ENCODE peak calls at places on chromosomes 2 and 18, in four cellular contexts. A is bronchial epithelial cell, X is astrocyte of the cerebellum, N is endothelial cell. C is an unnamed sample.

GRCh38 chr2:28643911-28644334 is 107.7 kb upstream of the PPP1CB start:
- DNase-seq in A (peak), X (peak), N (no peak), C (no peak)

GRCh38 chr2:19745318-19746136 is 156.3 kb downstream of the TTC32 start:
- DNase-seq in A (no peak), X (no peak), N (no peak), C (no peak)

GRCh38 chr2:219522111-219523030 is 8.1 kb downstream of the ASIC4 start:
- DNase-seq in A (peak), X (no peak), N (peak), C (no peak)

GRCh38 chr2:226873051-226873620 is 37.3 kb downstream of the RHBDD1 start:
- DNase-seq in A (no peak), X (no peak), N (no peak), C (no peak)

GRCh38 chr2:11393711-11394236 is 49.3 kb upstream of the ROCK2 start:
- DNase-seq in A (no peak), X (no peak), N (no peak), C (no peak)

GRCh38 chr2:46700435-46700834 is 215.2 kb downstream of the MCFD2 start:
- DNase-seq in A (no peak), X (no peak), N (no peak), C (no peak)

GRCh38 chr2:82260521-82260920 is 1956.0 kb upstream of the LRRTM1 start:
- DNase-seq in A (no peak), X (no peak), N (no peak), C (no peak)

GRCh38 chr2:174343638-174344455 is 9.1 kb downstream of the SP9 start:
- DNase-seq in A (no peak), X (no peak), N (peak), C (no peak)

GRCh38 chr2:152055366-152056108 is 43.3 kb downstream of the CACNB4 start:
- DNase-seq in A (peak), X (peak), N (no peak), C (no peak)

GRCh38 chr18:32919799-32920198 is 147.0 kb upstream of the KLHL14 start:
- DNase-seq in A (peak), X (no peak), N (peak), C (peak)
- TF ChIP-seq CTCF in A (peak), X (peak), N (peak), C (peak)

GRCh38 chr18:3538456-3538855 is 88.5 kb downstream of the TGIF1 start:
- DNase-seq in A (no peak), X (no peak), N (no peak), C (no peak)

GRCh38 chr18:3541549-3542386 is 91.8 kb downstream of the TGIF1 start:
- DNase-seq in A (peak), X (no peak), N (no peak), C (no peak)

GRCh38 chr18:3540805-3541548 is 91.0 kb downstream of the TGIF1 start:
- DNase-seq in A (peak), X (no peak), N (no peak), C (no peak)

GRCh38 chr18:3544537-3544936 is 94.6 kb downstream of the TGIF1 start:
- DNase-seq in A (no peak), X (no peak), N (no peak), C (no peak)

DNA sequence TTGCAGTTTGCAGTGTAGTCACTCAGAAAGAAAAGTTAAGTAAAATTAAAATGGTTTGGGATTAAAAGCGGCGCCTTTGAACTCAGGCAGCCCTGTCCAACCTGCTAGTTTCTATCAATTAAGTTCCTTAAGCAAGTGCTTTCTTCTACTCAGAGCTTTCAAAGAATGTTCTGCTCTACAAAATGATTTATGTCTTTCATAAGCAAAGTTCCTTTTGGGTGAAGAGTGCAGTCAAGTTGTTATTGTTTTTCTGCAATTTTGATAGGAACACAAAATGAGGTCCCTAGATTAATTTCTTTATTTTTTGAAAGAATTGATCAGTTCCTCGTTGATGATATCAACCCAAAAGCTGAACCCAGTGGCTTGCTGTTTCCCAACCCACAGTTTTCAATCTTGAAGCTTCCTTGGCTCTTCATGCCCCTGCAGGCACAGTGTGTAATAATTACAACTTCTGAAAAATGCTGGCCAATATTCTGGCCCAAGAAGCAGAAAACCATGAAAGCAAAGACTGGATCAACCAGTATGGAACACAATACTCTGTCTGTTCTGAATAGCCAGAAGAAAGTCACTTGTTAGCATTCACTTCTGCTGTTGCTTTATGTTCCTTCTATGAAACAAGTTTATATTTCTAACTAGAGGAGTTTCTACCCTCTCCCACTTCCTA is 89.1 kb downstream of the TGIF1 start:
- DNase-seq in A (peak), X (no peak), N (no peak), C (no peak)
- TF ChIP-seq CTCF in A (no peak), X (no peak), N (no peak), C (no peak)

GRCh38 chr2:43269074-43269572 is 42.7 kb upstream of the ZFP36L2 start:
- DNase-seq in A (peak), X (peak), N (peak), C (no peak)
- TF ChIP-seq CTCF in A (no peak), X (no peak), N (no peak), C (no peak)

DNA sequence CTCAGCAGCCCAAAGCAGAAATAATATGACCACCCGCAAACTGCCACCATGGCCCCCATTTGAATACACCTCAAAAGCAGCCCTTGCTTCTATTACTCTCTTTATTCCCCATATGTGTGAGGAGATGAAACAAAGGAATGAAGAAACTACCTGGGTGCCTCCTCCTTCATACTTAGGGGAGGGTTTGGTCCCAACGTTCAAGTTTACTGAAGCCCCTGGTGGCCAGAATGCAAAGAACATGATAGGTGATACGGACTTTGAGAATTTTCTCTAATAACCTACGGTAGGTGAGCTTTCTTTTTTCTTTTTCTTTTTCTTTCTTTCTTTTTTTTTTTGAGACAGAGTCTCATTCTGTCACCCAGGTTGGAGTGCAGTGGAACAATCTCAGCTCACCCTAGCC is 110.3 kb upstream of the FBXO11 start:
- DNase-seq in A (no peak), X (no peak), N (no peak), C (no peak)
- TF ChIP-seq CTCF in A (no peak), X (no peak), N (peak), C (peak)

GRCh38 chr2:199946196-199946595 is 9.1 kb downstream of the TYW5 start:
- DNase-seq in A (no peak), X (no peak), N (no peak), C (no peak)

GRCh38 chr2:199943373-199943772 is 11.9 kb downstream of the TYW5 start:
- DNase-seq in A (no peak), X (no peak), N (no peak), C (no peak)

GRCh38 chr2:199936554-199936953 is 18.7 kb downstream of the TYW5 start:
- DNase-seq in A (no peak), X (no peak), N (no peak), C (no peak)

GRCh38 chr2:199940373-199940772 is 14.9 kb downstream of the TYW5 start:
- DNase-seq in A (peak), X (no peak), N (no peak), C (no peak)
- TF ChIP-seq CTCF in A (peak), X (no peak), N (peak), C (peak)

GRCh38 chr2:1079873-1080799 is 129.5 kb downstream of the SNTG2 start:
- DNase-seq in A (no peak), X (no peak), N (no peak), C (no peak)
- TF ChIP-seq CTCF in A (no peak), X (no peak), N (no peak), C (no peak)

GRCh38 chr2:6876299-6876698 is 1.3 kb upstream of the RSAD2 start:
- DNase-seq in A (no peak), X (no peak), N (no peak), C (no peak)

GRCh38 chr2:6881036-6881435 is 3.5 kb downstream of the RSAD2 start:
- DNase-seq in A (no peak), X (no peak), N (no peak), C (no peak)

GRCh38 chr2:6879011-6879410 is 1.4 kb downstream of the RSAD2 start:
- DNase-seq in A (no peak), X (no peak), N (no peak), C (no peak)

GRCh38 chr2:6880200-6880733 is 2.7 kb downstream of the RSAD2 start:
- DNase-seq in A (no peak), X (no peak), N (no peak), C (no peak)

GRCh38 chr2:6877402-6878305 is at the start of gene RSAD2:
- DNase-seq in A (peak), X (peak), N (no peak), C (no peak)
- TF ChIP-seq CTCF in A (no peak), X (peak), N (no peak), C (no peak)

C was measured in progenitor cell of endocrine pancreas.